ENCODE peak calls at places on chromosomes 3 and 15, in ten cellular contexts. Z is non-pigmented ciliary epithelial cell; P is activated T-cell treated with anti-CD3 and anti-CD28 coated beads for 1 hour; I is AG20443; O is LoVo; J is GOT3; N is bronchial epithelial cell; R is CD8-positive, alpha-beta memory T cell; Q is activated CD8-positive, alpha-beta memory T cell treated with anti-CD3 and anti-CD28 coated beads for 48 hours; K is neural crest cell. A is an unnamed sample.

GRCh38 chr3:140911822-140912221 is 29.8 kb upstream of the SLC25A36 start:
- DNase-seq in Z (no peak), P (no peak), I (no peak), O (no peak), J (no peak), N (no peak), R (no peak), Q (no peak), K (no peak), A (peak)

GRCh38 chr3:195129644-195130492 is 141.1 kb downstream of the XXYLT1 start:
- DNase-seq in Z (no peak), P (no peak), I (no peak), O (no peak), J (no peak), N (peak), R (no peak), Q (no peak), K (no peak), A (no peak)

GRCh38 chr15:52466134-52466701 is 62.5 kb downstream of the MYO5A start:
- DNase-seq in Z (no peak), P (no peak), I (no peak), O (no peak), J (no peak), N (no peak), R (no peak), Q (peak), K (no peak), A (no peak)

GRCh38 chr3:98732239-98733054 is 30.7 kb upstream of the ST3GAL6 start:
- DNase-seq in Z (no peak), P (no peak), I (peak), O (no peak), J (no peak), N (no peak), R (no peak), Q (peak), K (peak), A (no peak)

GRCh38 chr3:160444411-160444810 is 5.2 kb downstream of the TRIM59 start:
- DNase-seq in Z (no peak), P (no peak), I (no peak), O (no peak), J (no peak), N (no peak), R (no peak), Q (no peak), K (no peak), A (no peak)

GRCh38 chr15:38535451-38536200 is 29.0 kb downstream of the RASGRP1 start:
- DNase-seq in Z (no peak), P (no peak), I (peak), O (no peak), J (no peak), N (no peak), R (no peak), Q (no peak), K (no peak), A (no peak)

GRCh38 chr3:157082305-157082981 is 77.5 kb downstream of the CCNL1 start:
- DNase-seq in Z (no peak), P (no peak), I (peak), O (peak), J (no peak), N (peak), R (no peak), Q (no peak), K (no peak), A (no peak)

GRCh38 chr15:86159436-86159835 is 79.8 kb downstream of the AGBL1 start:
- DNase-seq in Z (no peak), P (no peak), I (no peak), O (no peak), J (no peak), N (peak), R (no peak), Q (no peak), K (no peak), A (no peak)

GRCh38 chr3:37993811-37994638 is 3.4 kb downstream of the VILL start:
- DNase-seq in Z (peak), P (peak), I (peak), O (no peak), J (peak), N (peak), R (peak), Q (peak), K (no peak), A (peak)

GRCh38 chr3:111621535-111621934 is 26.4 kb upstream of the ZBED2 start:
- DNase-seq in Z (no peak), P (no peak), I (no peak), O (no peak), J (no peak), N (peak), R (no peak), Q (no peak), K (peak), A (no peak)

GRCh38 chr3:119314821-119315220 is 20.6 kb downstream of the ARHGAP31 start:
- DNase-seq in Z (no peak), P (no peak), I (no peak), O (no peak), J (no peak), N (no peak), R (no peak), Q (no peak), K (no peak), A (no peak)

GRCh38 chr3:15287565-15288330 is 44.6 kb downstream of the SH3BP5 start:
- DNase-seq in Z (peak), P (no peak), I (peak), O (no peak), J (no peak), N (peak), R (no peak), Q (no peak), K (no peak), A (no peak)

GRCh38 chr15:99423186-99424130 is 142.3 kb upstream of the MEF2A start:
- DNase-seq in Z (no peak), P (no peak), I (no peak), O (no peak), J (no peak), N (no peak), R (no peak), Q (no peak), K (no peak), A (no peak)

GRCh38 chr3:71050521-71051258 is 532.8 kb downstream of the FOXP1 start:
- DNase-seq in Z (no peak), P (no peak), I (peak), O (peak), J (no peak), N (no peak), R (peak), Q (no peak), K (no peak), A (no peak)

GRCh38 chr3:55501905-55502304 is 14.8 kb upstream of the WNT5A start:
- DNase-seq in Z (no peak), P (no peak), I (peak), O (no peak), J (no peak), N (no peak), R (no peak), Q (no peak), K (no peak), A (no peak)

GRCh38 chr3:57953541-57953940 is 54.7 kb upstream of the FLNB start:
- DNase-seq in Z (no peak), P (no peak), I (no peak), O (no peak), J (no peak), N (no peak), R (no peak), Q (no peak), K (no peak), A (no peak)

GRCh38 chr3:44120721-44121582 is 120.7 kb upstream of the TOPAZ1 start:
- DNase-seq in Z (no peak), P (no peak), I (no peak), O (no peak), J (no peak), N (no peak), R (no peak), Q (no peak), K (no peak), A (no peak)

GRCh38 chr3:149134560-149134959 is 5.1 kb downstream of the HPS3 start:
- DNase-seq in Z (no peak), P (no peak), I (peak), O (peak), J (no peak), N (peak), R (no peak), Q (no peak), K (no peak), A (no peak)

GRCh38 chr3:36700537-36701248 is 63.7 kb downstream of the DCLK3 start:
- DNase-seq in Z (no peak), P (no peak), I (peak), O (peak), J (no peak), N (peak), R (no peak), Q (no peak), K (peak), A (peak)

GRCh38 chr3:52890735-52891134 is 6.6 kb downstream of the STIMATE start:
- DNase-seq in Z (no peak), P (no peak), I (no peak), O (no peak), J (no peak), N (peak), R (no peak), Q (no peak), K (no peak), A (no peak)

GRCh38 chr3:51792206-51792605 is 13.2 kb upstream of the IQCF6 start:
- DNase-seq in Z (no peak), P (no peak), I (no peak), O (no peak), J (no peak), N (no peak), R (no peak), Q (no peak), K (no peak), A (no peak)

GRCh38 chr15:49135342-49135857 is 20.0 kb downstream of the COPS2 start:
- DNase-seq in Z (no peak), P (no peak), I (no peak), O (no peak), J (no peak), N (no peak), R (no peak), Q (no peak), K (no peak), A (no peak)

GRCh38 chr15:39922450-39923092 is 2.5 kb upstream of the GPR176 start:
- DNase-seq in Z (no peak), P (no peak), I (no peak), O (no peak), J (no peak), N (no peak), R (no peak), Q (no peak), K (no peak), A (no peak)

GRCh38 chr3:48157950-48158376 is 30.3 kb downstream of the CDC25A start:
- DNase-seq in Z (no peak), P (peak), I (peak), O (peak), J (no peak), N (peak), R (peak), Q (peak), K (peak), A (no peak)

GRCh38 chr15:59550961-59551360 is 60.6 kb upstream of the GCNT3 start:
- DNase-seq in Z (no peak), P (no peak), I (no peak), O (peak), J (no peak), N (no peak), R (no peak), Q (no peak), K (no peak), A (peak)

GRCh38 chr3:30894521-30895289 is at the start of gene GADL1:
- DNase-seq in Z (no peak), P (no peak), I (peak), O (peak), J (no peak), N (no peak), R (no peak), Q (no peak), K (peak), A (no peak)

GRCh38 chr3:47910777-47911440 is 105.3 kb downstream of the MAP4 start:
- DNase-seq in Z (peak), P (no peak), I (peak), O (peak), J (peak), N (peak), R (no peak), Q (no peak), K (no peak), A (no peak)

A was measured in NCI-H774.